ENCODE peak calls at places on chromosomes 2 and 18, in nine cellular contexts. One of them, this sample, is unnamed.

GRCh38 chr2:96088340-96089335 is 27.7 kb downstream of the ADRA2B start:
- DNase-seq in IMR-90: no peak
- DNase-seq in transverse colon: no peak
- DNase-seq in stomach: peak; percentile 23
- DNase-seq in uterus: no peak
- DNase-seq in GM12878: no peak
- DNase-seq in body of pancreas: no peak
- DNase-seq in spleen: peak; percentile 51
- DNase-seq in breast epithelium: peak; percentile 41
- DNase-seq in this sample: peak; percentile 31

GRCh38 chr2:61853848-61854434 is at the start of gene FAM161A:
- DNase-seq in body of pancreas: peak; percentile 92
- DNase-seq in GM12878: peak; percentile 44
- DNase-seq in breast epithelium: peak; percentile 73
- DNase-seq in IMR-90: peak; percentile 77
- DNase-seq in transverse colon: peak; percentile 89
- DNase-seq in spleen: peak; percentile 96
- DNase-seq in stomach: peak; percentile 90
- DNase-seq in uterus: peak; percentile 87
- DNase-seq in this sample: peak; percentile 93

GRCh38 chr2:192888090-192888489 is 693.4 kb upstream of the TMEFF2 start:
- DNase-seq in spleen: no peak
- DNase-seq in stomach: no peak
- DNase-seq in GM12878: no peak
- DNase-seq in IMR-90: no peak
- DNase-seq in transverse colon: no peak
- DNase-seq in body of pancreas: no peak
- DNase-seq in breast epithelium: no peak
- DNase-seq in uterus: no peak
- DNase-seq in this sample: no peak

GRCh38 chr2:145597809-145598208 is 1077.9 kb upstream of the ZEB2 start:
- DNase-seq in IMR-90: peak; percentile 37
- DNase-seq in transverse colon: no peak
- DNase-seq in breast epithelium: no peak
- DNase-seq in uterus: no peak
- DNase-seq in spleen: no peak
- DNase-seq in stomach: no peak
- DNase-seq in body of pancreas: no peak
- DNase-seq in GM12878: no peak
- DNase-seq in this sample: no peak

GRCh38 chr2:226758886-226759660 is 40.5 kb downstream of the IRS1 start:
- DNase-seq in GM12878: no peak
- DNase-seq in uterus: peak; percentile 28
- DNase-seq in transverse colon: no peak
- DNase-seq in stomach: no peak
- DNase-seq in spleen: no peak
- DNase-seq in IMR-90: peak; percentile 87
- DNase-seq in body of pancreas: no peak
- DNase-seq in breast epithelium: no peak
- DNase-seq in this sample: no peak

GRCh38 chr2:145186303-145186702 is 666.4 kb upstream of the ZEB2 start:
- DNase-seq in breast epithelium: no peak
- DNase-seq in GM12878: no peak
- DNase-seq in uterus: peak; percentile 55
- DNase-seq in stomach: no peak
- DNase-seq in IMR-90: peak; percentile 23
- DNase-seq in transverse colon: no peak
- DNase-seq in spleen: no peak
- DNase-seq in body of pancreas: peak; percentile 7
- DNase-seq in this sample: no peak

GRCh38 chr18:5073026-5073944 is 123.8 kb downstream of the AKAIN1 start:
- DNase-seq in IMR-90: peak; percentile 15
- DNase-seq in spleen: no peak
- DNase-seq in GM12878: no peak
- DNase-seq in uterus: no peak
- DNase-seq in stomach: no peak
- DNase-seq in body of pancreas: peak; percentile 27
- DNase-seq in breast epithelium: no peak
- DNase-seq in transverse colon: peak; percentile 32
- DNase-seq in this sample: peak; percentile 26

GRCh38 chr2:157785200-157785599 is 90.9 kb downstream of the ACVR1 start:
- DNase-seq in uterus: no peak
- DNase-seq in body of pancreas: peak; percentile 32
- DNase-seq in spleen: no peak
- DNase-seq in breast epithelium: no peak
- DNase-seq in IMR-90: peak; percentile 48
- DNase-seq in stomach: no peak
- DNase-seq in GM12878: no peak
- DNase-seq in transverse colon: peak; percentile 17
- DNase-seq in this sample: no peak

GRCh38 chr2:104939570-104940235 is 85.8 kb downstream of the POU3F3 start:
- DNase-seq in IMR-90: no peak
- DNase-seq in body of pancreas: peak; percentile 44
- DNase-seq in breast epithelium: no peak
- DNase-seq in spleen: no peak
- DNase-seq in GM12878: no peak
- DNase-seq in transverse colon: peak; percentile 29
- DNase-seq in stomach: no peak
- DNase-seq in uterus: no peak
- DNase-seq in this sample: no peak

GRCh38 chr2:222241054-222241453 is 57.7 kb downstream of the PAX3 start:
- DNase-seq in spleen: no peak
- DNase-seq in uterus: no peak
- DNase-seq in stomach: no peak
- DNase-seq in GM12878: no peak
- DNase-seq in transverse colon: no peak
- DNase-seq in breast epithelium: no peak
- DNase-seq in body of pancreas: no peak
- DNase-seq in IMR-90: no peak
- DNase-seq in this sample: no peak

GRCh38 chr2:179532890-179533289 is 268.3 kb upstream of the SESTD1 start:
- DNase-seq in uterus: no peak
- DNase-seq in IMR-90: no peak
- DNase-seq in transverse colon: no peak
- DNase-seq in stomach: no peak
- DNase-seq in GM12878: no peak
- DNase-seq in breast epithelium: no peak
- DNase-seq in body of pancreas: no peak
- DNase-seq in spleen: no peak
- DNase-seq in this sample: no peak

GRCh38 chr2:151973013-151973900 is 125.6 kb downstream of the CACNB4 start:
- DNase-seq in spleen: no peak
- DNase-seq in IMR-90: no peak
- DNase-seq in stomach: no peak
- DNase-seq in body of pancreas: no peak
- DNase-seq in transverse colon: no peak
- DNase-seq in breast epithelium: no peak
- DNase-seq in uterus: no peak
- DNase-seq in GM12878: no peak
- DNase-seq in this sample: no peak

GRCh38 chr2:85926526-85926925 is 37.7 kb upstream of the ST3GAL5 start:
- DNase-seq in IMR-90: no peak
- DNase-seq in uterus: no peak
- DNase-seq in body of pancreas: peak; percentile 28
- DNase-seq in spleen: no peak
- DNase-seq in transverse colon: no peak
- DNase-seq in breast epithelium: no peak
- DNase-seq in stomach: peak; percentile 34
- DNase-seq in GM12878: no peak
- DNase-seq in this sample: peak; percentile 42

GRCh38 chr2:238908960-238909951 is 61.4 kb downstream of the TWIST2 start:
- DNase-seq in body of pancreas: no peak
- DNase-seq in IMR-90: peak; percentile 34
- DNase-seq in spleen: peak; percentile 70
- DNase-seq in GM12878: no peak
- DNase-seq in stomach: no peak
- DNase-seq in transverse colon: no peak
- DNase-seq in uterus: peak; percentile 43
- DNase-seq in breast epithelium: peak; percentile 51
- DNase-seq in this sample: no peak

GRCh38 chr2:217920879-217921603 is 81.8 kb downstream of the TNS1 start:
- DNase-seq in breast epithelium: no peak
- DNase-seq in GM12878: no peak
- DNase-seq in uterus: no peak
- DNase-seq in stomach: no peak
- DNase-seq in IMR-90: peak; percentile 44
- DNase-seq in spleen: no peak
- DNase-seq in transverse colon: no peak
- DNase-seq in body of pancreas: peak; percentile 58
- DNase-seq in this sample: peak; percentile 80
- TF ChIP-seq POLR2A in breast epithelium: no peak
- TF ChIP-seq POLR2A in GM12878: no peak
- TF ChIP-seq POLR2A in uterus: no peak
- TF ChIP-seq POLR2A in stomach: no peak
- TF ChIP-seq POLR2A in IMR-90: no peak
- TF ChIP-seq POLR2A in spleen: no peak
- TF ChIP-seq POLR2A in transverse colon: no peak
- TF ChIP-seq POLR2A in body of pancreas: peak; percentile 21
- TF ChIP-seq POLR2A in this sample: peak; percentile 39

GRCh38 chr18:29161429-29161828 is 984.5 kb upstream of the CDH2 start:
- DNase-seq in IMR-90: peak; percentile 26
- DNase-seq in body of pancreas: no peak
- DNase-seq in uterus: no peak
- DNase-seq in stomach: no peak
- DNase-seq in breast epithelium: no peak
- DNase-seq in spleen: no peak
- DNase-seq in GM12878: no peak
- DNase-seq in transverse colon: no peak
- DNase-seq in this sample: no peak
- H3K27ac ChIP-seq in IMR-90: peak overlapping the region; percentile 62
- H3K27ac ChIP-seq in body of pancreas: no peak overlapping the region
- H3K27ac ChIP-seq in uterus: no peak overlapping the region
- H3K27ac ChIP-seq in stomach: no peak overlapping the region
- H3K27ac ChIP-seq in breast epithelium: no peak overlapping the region
- H3K27ac ChIP-seq in spleen: no peak overlapping the region
- H3K27ac ChIP-seq in GM12878: no peak overlapping the region
- H3K27ac ChIP-seq in transverse colon: no peak overlapping the region
- H3K27ac ChIP-seq in this sample: no peak overlapping the region

DNA sequence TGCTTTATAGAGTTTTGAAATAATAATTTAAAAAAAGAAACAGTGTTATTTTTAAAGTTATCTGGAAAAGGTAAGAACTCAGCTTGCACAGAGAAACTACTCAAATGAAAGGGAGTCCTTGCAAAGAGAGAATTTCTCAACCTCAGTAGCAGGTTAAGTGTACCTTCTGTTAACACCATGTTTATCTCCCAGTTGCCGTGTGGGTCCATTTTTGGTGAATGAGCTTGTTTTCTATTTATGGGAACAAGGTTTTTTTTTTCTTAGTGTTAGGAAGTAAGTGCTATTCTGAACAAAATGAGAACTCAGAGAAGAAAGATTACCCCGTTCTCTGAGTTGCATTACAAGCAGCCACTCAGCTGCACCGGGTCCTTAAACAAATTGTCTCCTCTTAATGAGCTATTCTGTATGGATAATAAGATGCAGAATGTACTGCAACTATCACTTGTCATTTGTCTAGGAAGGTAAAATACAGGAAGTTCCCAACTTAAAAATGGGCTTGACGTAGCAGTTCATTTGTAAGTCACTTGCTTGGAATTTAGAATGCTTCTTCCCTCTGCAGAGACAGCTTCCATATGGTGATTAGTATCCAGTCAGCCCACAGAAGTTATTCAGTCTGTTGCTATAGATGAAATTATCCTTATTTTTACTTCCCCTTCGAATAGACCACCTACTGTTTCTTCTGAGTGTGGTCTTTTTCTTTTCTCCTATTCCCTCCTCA is 74.9 kb downstream of the LTBP1 start:
- DNase-seq in IMR-90: peak; percentile 90
- DNase-seq in spleen: no peak
- DNase-seq in breast epithelium: no peak
- DNase-seq in GM12878: no peak
- DNase-seq in transverse colon: no peak
- DNase-seq in stomach: no peak
- DNase-seq in uterus: no peak
- DNase-seq in body of pancreas: no peak
- DNase-seq in this sample: no peak
- TF ChIP-seq POLR2A in IMR-90: peak; percentile 20
- TF ChIP-seq POLR2A in spleen: no peak
- TF ChIP-seq POLR2A in breast epithelium: no peak
- TF ChIP-seq POLR2A in GM12878: no peak
- TF ChIP-seq POLR2A in transverse colon: no peak
- TF ChIP-seq POLR2A in stomach: no peak
- TF ChIP-seq POLR2A in uterus: no peak
- TF ChIP-seq POLR2A in body of pancreas: no peak
- TF ChIP-seq POLR2A in this sample: no peak

DNA sequence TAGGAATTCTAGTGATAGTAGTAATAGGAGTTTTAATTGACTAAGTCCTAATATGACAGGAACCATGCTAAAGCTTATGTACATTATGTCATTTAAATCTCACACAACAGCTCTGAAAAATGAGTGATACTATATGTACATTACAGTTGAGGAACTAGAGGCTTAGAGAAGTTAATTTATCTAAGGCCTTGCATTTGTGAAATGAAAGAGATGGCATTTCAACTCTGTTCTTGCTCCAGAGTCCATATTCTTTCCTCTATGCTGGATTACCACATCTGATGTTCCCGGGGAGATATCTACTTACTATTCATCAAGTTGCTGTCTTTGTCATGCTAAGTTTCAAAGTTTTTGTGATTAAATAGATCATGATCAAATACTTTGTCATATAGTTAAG is 5.7 kb downstream of the AGPS start:
- DNase-seq in breast epithelium: no peak
- DNase-seq in spleen: no peak
- DNase-seq in uterus: no peak
- DNase-seq in GM12878: no peak
- DNase-seq in stomach: no peak
- DNase-seq in transverse colon: no peak
- DNase-seq in IMR-90: no peak
- DNase-seq in body of pancreas: no peak
- DNase-seq in this sample: no peak
- H3K27ac ChIP-seq in breast epithelium: peak overlapping the region; percentile 81
- H3K27ac ChIP-seq in spleen: no peak overlapping the region
- H3K27ac ChIP-seq in uterus: peak overlapping the region; percentile 69
- H3K27ac ChIP-seq in GM12878: no peak overlapping the region
- H3K27ac ChIP-seq in stomach: no peak overlapping the region
- H3K27ac ChIP-seq in transverse colon: peak overlapping the region; percentile 49
- H3K27ac ChIP-seq in IMR-90: no peak overlapping the region
- H3K27ac ChIP-seq in body of pancreas: no peak overlapping the region
- H3K27ac ChIP-seq in this sample: peak overlapping the region; percentile 64

GRCh38 chr2:24359701-24360049 is 661 bp downstream of the ITSN2 start:
- DNase-seq in breast epithelium: peak; percentile 60
- DNase-seq in body of pancreas: peak; percentile 66
- DNase-seq in GM12878: no peak
- DNase-seq in spleen: peak; percentile 91
- DNase-seq in stomach: peak; percentile 52
- DNase-seq in transverse colon: peak; percentile 72
- DNase-seq in uterus: peak; percentile 39
- DNase-seq in IMR-90: no peak
- DNase-seq in this sample: peak; percentile 81
- TF ChIP-seq POLR2A in breast epithelium: no peak
- TF ChIP-seq POLR2A in body of pancreas: no peak
- TF ChIP-seq POLR2A in GM12878: no peak
- TF ChIP-seq POLR2A in spleen: no peak
- TF ChIP-seq POLR2A in stomach: no peak
- TF ChIP-seq POLR2A in transverse colon: peak; percentile 8
- TF ChIP-seq POLR2A in uterus: no peak
- TF ChIP-seq POLR2A in IMR-90: no peak
- TF ChIP-seq POLR2A in this sample: peak; percentile 10

GRCh38 chr2:23529659-23530058 is 144.7 kb downstream of the KLHL29 start:
- DNase-seq in IMR-90: no peak
- DNase-seq in breast epithelium: no peak
- DNase-seq in GM12878: no peak
- DNase-seq in spleen: no peak
- DNase-seq in body of pancreas: no peak
- DNase-seq in transverse colon: no peak
- DNase-seq in uterus: no peak
- DNase-seq in stomach: no peak
- DNase-seq in this sample: no peak
- H3K27ac ChIP-seq in IMR-90: no peak overlapping the region
- H3K27ac ChIP-seq in breast epithelium: no peak overlapping the region
- H3K27ac ChIP-seq in GM12878: no peak overlapping the region
- H3K27ac ChIP-seq in spleen: no peak overlapping the region
- H3K27ac ChIP-seq in body of pancreas: no peak overlapping the region
- H3K27ac ChIP-seq in transverse colon: no peak overlapping the region
- H3K27ac ChIP-seq in uterus: no peak overlapping the region
- H3K27ac ChIP-seq in stomach: no peak overlapping the region
- H3K27ac ChIP-seq in this sample: no peak overlapping the region

This sample was measured in adrenal gland.